ENCODE peak calls at places on chromosomes 5 and 9, in six cellular contexts. P is adrenal gland; M is CD8-positive, alpha-beta T cell; U is cardiac muscle cell; S is right lobe of liver; L is A549. T is an unnamed sample.

GRCh38 chr5:79990205-79990597 is 861 bp downstream of the MTX3 start:
- DNase-seq in P (no peak), M (no peak), U (no peak), S (no peak), L (no peak), T (no peak)

GRCh38 chr5:176647870-176648466 is 684 bp downstream of the TSPAN17 start:
- DNase-seq in P (peak; percentile 76), M (peak; percentile 15), U (peak; percentile 54), S (peak; percentile 74), L (no peak), T (peak; percentile 84)

GRCh38 chr5:60960591-60960990 is 15.6 kb downstream of the NDUFAF2 start:
- DNase-seq in P (no peak), M (peak; percentile 18), U (peak; percentile 5), S (no peak), L (no peak), T (no peak)

GRCh38 chr5:218457-219289 is 553 bp downstream of the SDHA start:
- DNase-seq in P (peak; percentile 51), M (no peak), U (peak; percentile 56), S (peak; percentile 60), L (no peak), T (peak; percentile 50)

GRCh38 chr5:40240111-40240510 is 439.6 kb upstream of the PTGER4 start:
- DNase-seq in P (no peak), M (no peak), U (no peak), S (no peak), L (no peak), T (no peak)

GRCh38 chr5:58938568-58939424 is 355.9 kb downstream of the RAB3C start:
- DNase-seq in P (no peak), M (no peak), U (no peak), S (no peak), L (no peak), T (no peak)

GRCh38 chr9:124000161-124000783 is 11.3 kb upstream of the LHX2 start:
- DNase-seq in P (no peak), M (no peak), U (no peak), S (no peak), L (peak; percentile 15), T (no peak)

GRCh38 chr5:36688722-36689121 is 82.3 kb downstream of the SLC1A3 start:
- DNase-seq in P (no peak), M (no peak), U (peak; percentile 33), S (no peak), L (peak; percentile 32), T (peak; percentile 25)

GRCh38 chr5:158406884-158407790 is 548.2 kb upstream of the CLINT1 start:
- DNase-seq in P (no peak), M (no peak), U (no peak), S (no peak), L (no peak), T (no peak)

GRCh38 chr5:117131048-117131679 is 556.5 kb upstream of the SEMA6A start:
- DNase-seq in P (no peak), M (no peak), U (no peak), S (no peak), L (no peak), T (no peak)

GRCh38 chr5:72525816-72526215 is 18.6 kb upstream of the ZNF366 start:
- DNase-seq in P (no peak), M (no peak), U (no peak), S (no peak), L (no peak), T (no peak)

GRCh38 chr9:36489453-36489852 is 83.2 kb upstream of the MELK start:
- DNase-seq in P (no peak), M (no peak), U (no peak), S (no peak), L (no peak), T (no peak)

GRCh38 chr5:19531374-19531952 is 456.5 kb downstream of the CDH18 start:
- DNase-seq in P (no peak), M (no peak), U (no peak), S (no peak), L (no peak), T (no peak)

GRCh38 chr5:40041452-40041851 is 616.7 kb upstream of the DAB2 start:
- DNase-seq in P (no peak), M (no peak), U (no peak), S (no peak), L (no peak), T (no peak)

GRCh38 chr5:13624283-13625074 is 320.0 kb downstream of the DNAH5 start:
- DNase-seq in P (no peak), M (no peak), U (no peak), S (peak; percentile 51), L (no peak), T (no peak)

GRCh38 chr5:1315709-1316587 is 21.1 kb upstream of the TERT start:
- DNase-seq in P (no peak), M (peak; percentile 74), U (no peak), S (peak; percentile 73), L (no peak), T (peak; percentile 93)

GRCh38 chr5:178532666-178533065 is 57.5 kb downstream of the COL23A1 start:
- DNase-seq in P (no peak), M (no peak), U (no peak), S (no peak), L (no peak), T (no peak)

GRCh38 chr5:163649522-163649921 is 144.1 kb downstream of the MAT2B start:
- DNase-seq in P (no peak), M (no peak), U (no peak), S (no peak), L (no peak), T (no peak)

GRCh38 chr9:18036364-18036896 is 437.5 kb upstream of the ADAMTSL1 start:
- DNase-seq in P (no peak), M (no peak), U (no peak), S (no peak), L (no peak), T (no peak)

GRCh38 chr5:75034137-75034739 is 18.1 kb downstream of the GCNT4 start:
- DNase-seq in P (no peak), M (peak; percentile 57), U (no peak), S (no peak), L (no peak), T (no peak)

GRCh38 chr5:98425626-98426025 is 347.8 kb upstream of the RGMB start:
- DNase-seq in P (no peak), M (no peak), U (no peak), S (no peak), L (no peak), T (no peak)

GRCh38 chr9:113664176-113664875 is 200.8 kb downstream of the RGS3 start:
- DNase-seq in P (peak; percentile 18), M (no peak), U (no peak), S (no peak), L (no peak), T (no peak)

GRCh38 chr5:139296862-139297326 is 3.4 kb downstream of the MATR3 start:
- DNase-seq in P (no peak), M (no peak), U (no peak), S (no peak), L (no peak), T (no peak)

GRCh38 chr5:139299477-139299876 is 5.9 kb downstream of the MATR3 start:
- DNase-seq in P (no peak), M (no peak), U (no peak), S (no peak), L (no peak), T (no peak)

GRCh38 chr5:139296198-139296597 is 2.7 kb downstream of the MATR3 start:
- DNase-seq in P (no peak), M (no peak), U (no peak), S (no peak), L (no peak), T (no peak)

GRCh38 chr5:139297439-139298133 is 4.0 kb downstream of the MATR3 start:
- DNase-seq in P (no peak), M (no peak), U (no peak), S (no peak), L (no peak), T (no peak)

DNA sequence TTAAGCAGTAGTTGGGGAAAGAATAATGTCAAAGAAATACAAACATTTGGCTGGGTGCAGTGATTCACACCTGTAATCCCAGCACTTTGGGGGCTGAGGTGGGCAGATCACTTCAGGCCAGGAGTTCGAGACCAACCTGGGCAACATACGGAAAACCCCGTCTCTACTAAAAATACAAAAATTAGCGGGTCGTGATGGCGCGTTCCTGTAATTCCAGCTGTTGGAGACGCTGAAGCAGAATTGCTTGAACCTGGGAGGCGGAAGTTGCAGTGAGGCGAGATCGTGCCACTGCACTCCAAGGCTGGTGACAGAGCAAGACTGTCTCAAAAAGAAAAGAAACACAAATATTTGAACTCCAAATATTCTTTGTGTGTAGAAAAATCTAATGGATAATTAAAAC is 4.7 kb downstream of the MATR3 start:
- DNase-seq in P (no peak), M (no peak), U (no peak), S (no peak), L (no peak), T (no peak)
- H3K4me1 ChIP-seq in P (peaks cover 37% of the 10 kb centered on the region), M (peaks cover 73% of the 10 kb centered on the region), U (peaks cover 56% of the 10 kb centered on the region), S (no peaks in the 10 kb centered on the region), L (peaks cover 68% of the 10 kb centered on the region), T (peaks cover 34% of the 10 kb centered on the region)

GRCh38 chr5:41369799-41370198 is 140.6 kb downstream of the PLCXD3 start:
- DNase-seq in P (no peak), M (no peak), U (peak; percentile 8), S (no peak), L (no peak), T (no peak)
- H3K4me1 ChIP-seq in P (no peaks in the 10 kb centered on the region), M (no peaks in the 10 kb centered on the region), U (peaks cover 43% of the 10 kb centered on the region), S (no peaks in the 10 kb centered on the region), L (peaks cover 15% of the 10 kb centered on the region), T (no peaks in the 10 kb centered on the region)

GRCh38 chr9:137254624-137255447 is at the start of gene NELFB:
- DNase-seq in P (peak; percentile 93), M (peak; percentile 91), U (peak; percentile 94), S (peak; percentile 94), L (peak; percentile 98), T (peak; percentile 96)

GRCh38 chr9:137251194-137251461 is at the start of gene STPG3:
- DNase-seq in P (no peak), M (no peak), U (no peak), S (no peak), L (no peak), T (no peak)

GRCh38 chr9:137253717-137254623 is 1.2 kb upstream of the NELFB start:
- DNase-seq in P (peak; percentile 49), M (no peak), U (no peak), S (no peak), L (no peak), T (peak; percentile 29)

GRCh38 chr9:137251490-137252268 is 593 bp downstream of the STPG3 start:
- DNase-seq in P (no peak), M (no peak), U (no peak), S (no peak), L (no peak), T (no peak)

GRCh38 chr9:137252555-137253506 is 1.7 kb downstream of the STPG3 start:
- DNase-seq in P (no peak), M (no peak), U (peak; percentile 52), S (no peak), L (no peak), T (no peak)
- H3K4me1 ChIP-seq in P (peaks cover 14% of the 10 kb centered on the region), M (peaks cover 18% of the 10 kb centered on the region), U (peaks cover 19% of the 10 kb centered on the region), S (no peaks in the 10 kb centered on the region), L (peaks cover 20% of the 10 kb centered on the region), T (peaks cover 21% of the 10 kb centered on the region)

DNA sequence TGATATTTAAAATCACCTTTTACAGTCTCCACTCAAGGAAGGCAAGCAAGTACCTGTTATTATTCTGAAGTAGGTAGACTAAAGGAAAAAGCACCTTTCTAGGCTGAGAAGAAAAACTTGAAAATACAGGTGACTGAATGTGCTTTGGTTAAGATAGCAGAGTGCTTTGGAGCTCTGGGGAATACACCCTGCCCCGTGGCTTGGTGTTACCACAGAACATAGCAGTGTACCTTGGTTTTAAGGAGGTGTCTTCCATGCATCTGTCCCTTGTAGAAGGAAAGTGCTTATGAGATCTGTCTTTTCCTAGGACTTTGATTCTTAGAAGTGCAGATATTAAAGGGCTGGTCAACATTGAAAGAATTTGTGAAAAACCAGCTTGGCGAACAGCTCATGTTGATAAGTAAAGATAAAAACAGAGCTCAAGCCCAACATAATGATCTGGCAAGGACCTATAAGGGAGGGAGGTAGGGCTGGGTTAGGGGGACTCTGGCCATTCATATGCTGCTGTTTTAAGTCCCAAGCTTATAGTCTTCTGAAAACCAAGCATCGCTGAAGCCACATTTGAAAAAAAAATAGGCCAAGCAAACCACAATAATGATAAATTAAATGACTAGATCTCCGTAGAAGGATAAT is 66.7 kb downstream of the ZNF608 start:
- DNase-seq in P (no peak), M (no peak), U (no peak), S (no peak), L (no peak), T (no peak)
- H3K4me1 ChIP-seq in P (no peaks in the 10 kb centered on the region), M (no peaks in the 10 kb centered on the region), U (peaks cover 67% of the 10 kb centered on the region), S (peaks cover 3% of the 10 kb centered on the region), L (peaks cover 14% of the 10 kb centered on the region), T (peaks cover 9% of the 10 kb centered on the region)

T was measured in mucosa of descending colon.